ENCODE peak calls at places on chromosome 4, in six cellular contexts. J is epithelial cell of esophagus, M is NB4, A is ovary, C is Panc1, P is cardiac muscle cell. L is an unnamed sample.

GRCh38 chr4:113979157-113979972 is at the start of gene ARSJ:
- DNase-seq in P (peak), M (no peak), J (peak), C (no peak), A (peak), L (peak)

GRCh38 chr4:186920486-186920885 is 196.8 kb upstream of the FAT1 start:
- DNase-seq in P (no peak), C (no peak), A (no peak), J (peak), M (no peak), L (no peak)

GRCh38 chr4:92529510-92529909 is 225.7 kb downstream of the GRID2 start:
- DNase-seq in M (no peak), J (no peak), C (no peak), A (no peak), P (no peak), L (no peak)

GRCh38 chr4:1321946-1322650 is 24.9 kb upstream of the UVSSA start:
- DNase-seq in M (no peak), P (no peak), A (no peak), C (no peak), J (no peak), L (no peak)

GRCh38 chr4:180028682-180029081 is 2214.5 kb upstream of the TENM3 start:
- DNase-seq in C (no peak), M (peak), J (peak), A (no peak), P (peak), L (no peak)

GRCh38 chr4:55363618-55364420 is 17.8 kb downstream of the SRD5A3 start:
- DNase-seq in A (no peak), M (no peak), J (peak), P (no peak), C (no peak), L (no peak)

GRCh38 chr4:13207224-13207623 is 276.9 kb downstream of the RAB28 start:
- DNase-seq in C (no peak), P (no peak), A (no peak), M (no peak), J (no peak), L (no peak)

GRCh38 chr4:97917115-97917514 is 226.2 kb downstream of the STPG2 start:
- DNase-seq in C (no peak), M (no peak), A (no peak), P (no peak), J (no peak), L (no peak)

GRCh38 chr4:42302348-42302747 is 94.9 kb upstream of the SHISA3 start:
- DNase-seq in A (no peak), P (peak), J (peak), M (peak), C (no peak), L (no peak)

GRCh38 chr4:98166025-98166730 is 22.9 kb upstream of the STPG2 start:
- DNase-seq in A (no peak), C (no peak), M (no peak), P (no peak), J (peak), L (peak)

GRCh38 chr4:10017037-10017893 is 4.0 kb downstream of the SLC2A9 start:
- DNase-seq in M (no peak), J (no peak), A (no peak), C (no peak), P (no peak), L (no peak)

GRCh38 chr4:137587796-137588195 is 55.5 kb upstream of the PCDH18 start:
- DNase-seq in A (no peak), M (no peak), J (no peak), C (no peak), P (no peak), L (no peak)

GRCh38 chr4:48329976-48330375 is 11.4 kb upstream of the SLAIN2 start:
- DNase-seq in M (no peak), J (peak), A (no peak), P (no peak), C (no peak), L (peak)

GRCh38 chr4:74772106-74772505 is 22.2 kb downstream of the BTC start:
- DNase-seq in P (no peak), M (no peak), C (no peak), A (no peak), J (peak), L (no peak)

GRCh38 chr4:25108556-25108955 is 51.7 kb downstream of the SEPSECS start:
- DNase-seq in J (no peak), C (no peak), A (no peak), P (no peak), M (no peak), L (no peak)

GRCh38 chr4:146235654-146236570 is 21.6 kb downstream of the REELD1 start:
- DNase-seq in P (no peak), J (no peak), C (no peak), A (no peak), M (peak), L (no peak)

GRCh38 chr4:76950846-76951321 is 1.3 kb downstream of the SEPTIN11 start:
- DNase-seq in A (no peak), C (no peak), P (peak), M (peak), J (peak), L (no peak)

GRCh38 chr4:52841707-52842456 is 20.2 kb upstream of the RASL11B start:
- DNase-seq in A (peak), C (no peak), M (no peak), P (no peak), J (no peak), L (no peak)

GRCh38 chr4:13454786-13455185 is 29.4 kb downstream of the RAB28 start:
- DNase-seq in A (no peak), P (no peak), J (no peak), M (no peak), C (no peak), L (no peak)

GRCh38 chr4:87375719-87376291 is 15.2 kb downstream of the HSD17B11 start:
- DNase-seq in J (peak), C (no peak), M (peak), A (peak), P (peak), L (peak)

GRCh38 chr4:105352826-105353225 is 121.0 kb downstream of the PPA2 start:
- DNase-seq in J (no peak), A (no peak), P (no peak), C (no peak), M (peak), L (no peak)

GRCh38 chr4:184335520-184335919 is 117.8 kb upstream of the ENPP6 start:
- DNase-seq in A (no peak), P (no peak), C (no peak), M (no peak), J (no peak), L (no peak)

GRCh38 chr4:185457136-185457535 is 14.4 kb downstream of the CCDC110 start:
- DNase-seq in C (no peak), P (peak), J (no peak), A (no peak), M (no peak), L (no peak)

GRCh38 chr4:13611283-13611842 is 16.2 kb downstream of the BOD1L1 start:
- DNase-seq in A (no peak), M (no peak), C (no peak), J (peak), P (no peak), L (no peak)

GRCh38 chr4:77360451-77360850 is 203.4 kb downstream of the CCNG2 start:
- DNase-seq in P (no peak), A (no peak), J (peak), M (no peak), C (no peak), L (no peak)

GRCh38 chr4:64399313-64400109 is 9.7 kb downstream of the TECRL start:
- DNase-seq in M (no peak), C (no peak), P (no peak), J (no peak), A (no peak), L (no peak)

GRCh38 chr4:137065306-137065705 is 467.0 kb downstream of the PCDH18 start:
- DNase-seq in A (no peak), J (peak), C (no peak), P (no peak), M (no peak), L (peak)

GRCh38 chr4:111406036-111406435 is 739.2 kb upstream of the FAM241A start:
- DNase-seq in C (no peak), M (no peak), A (no peak), P (no peak), J (no peak), L (no peak)

GRCh38 chr4:47786958-47787370 is 50.9 kb downstream of the CORIN start:
- DNase-seq in A (no peak), P (no peak), J (no peak), M (peak), C (no peak), L (no peak)

GRCh38 chr4:151400343-151400742 is 8.6 kb upstream of the FHIP1A start:
- DNase-seq in A (no peak), C (no peak), P (no peak), J (no peak), M (no peak), L (no peak)

GRCh38 chr4:105613326-105613725 is 60.9 kb downstream of the ARHGEF38 start:
- DNase-seq in A (no peak), C (no peak), P (no peak), J (peak), M (no peak), L (no peak)

GRCh38 chr4:12889054-12889453 is 595.1 kb downstream of the RAB28 start:
- DNase-seq in A (no peak), J (peak), M (no peak), P (no peak), C (no peak), L (no peak)

GRCh38 chr4:25172964-25173917 is 13.0 kb upstream of the SEPSECS start:
- DNase-seq in J (peak), C (peak), P (no peak), A (peak), M (peak), L (peak)

GRCh38 chr4:184196730-184197355 is 20.8 kb downstream of the ENPP6 start:
- DNase-seq in A (no peak), P (no peak), C (no peak), M (no peak), J (peak), L (no peak)

GRCh38 chr4:39354178-39354503 is 12.0 kb downstream of the RFC1 start:
- DNase-seq in J (no peak), C (no peak), P (no peak), A (no peak), M (no peak), L (no peak)

GRCh38 chr4:116636917-116637316 is 448.5 kb downstream of the TRAM1L1 start:
- DNase-seq in M (peak), A (no peak), J (no peak), C (no peak), P (no peak), L (no peak)

GRCh38 chr4:125547842-125548241 is 233.1 kb downstream of the FAT4 start:
- DNase-seq in M (no peak), P (no peak), A (no peak), J (no peak), C (no peak), L (no peak)

GRCh38 chr4:102640669-102641068 is 120.1 kb downstream of the MANBA start:
- DNase-seq in A (no peak), J (peak), P (no peak), M (no peak), C (no peak), L (peak)

GRCh38 chr4:169900241-169900845 is 125.9 kb downstream of the MFAP3L start:
- DNase-seq in J (no peak), C (no peak), P (no peak), M (no peak), A (no peak), L (no peak)

GRCh38 chr4:169902658-169903345 is 123.4 kb downstream of the MFAP3L start:
- DNase-seq in J (no peak), M (no peak), P (no peak), C (no peak), A (no peak), L (no peak)

GRCh38 chr4:169899295-169899694 is 126.9 kb downstream of the MFAP3L start:
- DNase-seq in A (no peak), C (no peak), M (no peak), J (peak), P (no peak), L (peak)

GRCh38 chr4:169898095-169898494 is 128.1 kb downstream of the MFAP3L start:
- DNase-seq in J (no peak), P (no peak), A (no peak), M (no peak), C (no peak), L (no peak)
- TF ChIP-seq CTCF in J (no peak), P (no peak), A (no peak), M (no peak), C (no peak), L (no peak)

GRCh38 chr4:23888421-23889319 is 1.2 kb downstream of the PPARGC1A start:
- DNase-seq in P (peak), M (no peak), C (no peak), A (no peak), J (peak), L (no peak)

GRCh38 chr4:23887989-23888388 is 1.9 kb downstream of the PPARGC1A start:
- DNase-seq in J (no peak), M (no peak), A (no peak), C (no peak), P (no peak), L (no peak)

GRCh38 chr4:23890369-23891063 is 669 bp upstream of the PPARGC1A start:
- DNase-seq in A (no peak), P (peak), M (no peak), J (no peak), C (no peak), L (no peak)

GRCh38 chr4:23889814-23890269 is at the start of gene PPARGC1A:
- DNase-seq in M (peak), A (peak), P (peak), J (peak), C (no peak), L (no peak)

GRCh38 chr4:23889368-23889767 is 479 bp downstream of the PPARGC1A start:
- DNase-seq in P (no peak), A (no peak), J (no peak), M (no peak), C (no peak), L (no peak)
- H3K4me3 ChIP-seq in P (peak), A (peak), J (peak), M (no peak), C (peak), L (peak)

GRCh38 chr4:108172231-108172779 is 3.6 kb upstream of the LEF1 start:
- DNase-seq in C (no peak), J (no peak), A (no peak), P (peak), M (no peak), L (no peak)
- TF ChIP-seq CTCF in C (peak), J (no peak), A (no peak), P (no peak), M (no peak), L (no peak)

GRCh38 chr4:118955515-118955914 is 66.9 kb downstream of the SYNPO2 start:
- DNase-seq in A (no peak), P (no peak), M (no peak), J (no peak), C (no peak), L (no peak)
- H3K4me3 ChIP-seq in A (no peak), P (no peak), M (no peak), J (no peak), C (no peak), L (no peak)

DNA sequence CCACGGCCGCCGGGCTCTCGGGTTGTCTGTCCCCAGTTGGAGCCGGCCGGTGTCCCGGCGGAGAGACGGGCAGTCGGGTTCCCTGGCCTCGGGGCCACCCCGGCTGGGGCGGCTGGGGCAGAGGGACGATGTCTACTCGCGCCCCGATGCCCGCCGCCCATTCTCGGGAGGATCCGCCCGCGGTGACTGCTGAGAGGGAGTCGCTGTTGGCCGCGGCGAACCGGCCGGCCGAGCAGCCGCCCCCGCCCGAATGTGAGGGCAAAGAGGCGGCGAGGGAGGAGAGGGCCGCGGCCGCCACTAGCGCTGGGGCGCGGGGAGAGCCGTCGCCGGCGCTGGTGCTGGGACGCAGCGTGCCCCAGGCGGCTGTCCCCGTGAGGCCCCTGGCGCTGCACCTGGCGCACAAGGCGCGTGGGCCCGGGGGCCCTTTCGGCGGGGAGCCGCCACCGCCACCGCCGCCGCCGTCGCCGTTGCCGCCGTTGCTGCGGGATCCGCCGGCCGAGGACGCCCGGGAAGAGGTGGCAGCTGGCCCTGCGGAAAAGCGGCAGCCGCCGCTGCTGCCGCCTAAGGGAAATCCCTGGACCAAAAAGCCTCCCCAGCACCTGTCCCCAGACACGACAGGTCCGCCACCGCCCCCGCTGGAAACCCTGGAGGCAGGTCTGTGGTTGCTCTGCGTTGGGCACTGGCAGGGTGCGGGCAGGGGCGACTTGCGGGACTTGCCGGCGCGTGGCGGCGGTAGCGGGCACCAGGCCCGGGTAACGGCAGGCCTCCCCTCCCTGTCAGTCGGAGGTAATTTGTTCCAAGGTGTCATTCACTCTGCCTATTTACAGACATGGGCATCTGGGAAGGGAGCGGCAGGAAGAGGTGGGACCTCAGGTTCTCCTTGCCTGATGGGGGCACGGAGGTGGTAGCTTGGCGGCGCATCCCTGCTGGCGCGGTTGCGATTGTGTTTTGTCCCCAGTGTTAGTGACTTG is 739 bp downstream of the LARP1B start:
- DNase-seq in P (peak), A (peak), C (no peak), J (peak), M (peak), L (no peak)
- TF ChIP-seq CTCF in P (no peak), A (no peak), C (peak), J (no peak), M (peak), L (peak)

GRCh38 chr4:73740353-73740778 is at the start of gene CXCL8:
- DNase-seq in M (peak), C (peak), J (peak), A (peak), P (no peak), L (peak)

GRCh38 chr4:73743825-73744602 is 3.6 kb downstream of the CXCL8 start:
- DNase-seq in A (no peak), C (no peak), M (no peak), P (no peak), J (no peak), L (no peak)

GRCh38 chr4:73742776-73743175 is 2.4 kb downstream of the CXCL8 start:
- DNase-seq in J (no peak), M (no peak), A (no peak), C (no peak), P (no peak), L (no peak)

DNA sequence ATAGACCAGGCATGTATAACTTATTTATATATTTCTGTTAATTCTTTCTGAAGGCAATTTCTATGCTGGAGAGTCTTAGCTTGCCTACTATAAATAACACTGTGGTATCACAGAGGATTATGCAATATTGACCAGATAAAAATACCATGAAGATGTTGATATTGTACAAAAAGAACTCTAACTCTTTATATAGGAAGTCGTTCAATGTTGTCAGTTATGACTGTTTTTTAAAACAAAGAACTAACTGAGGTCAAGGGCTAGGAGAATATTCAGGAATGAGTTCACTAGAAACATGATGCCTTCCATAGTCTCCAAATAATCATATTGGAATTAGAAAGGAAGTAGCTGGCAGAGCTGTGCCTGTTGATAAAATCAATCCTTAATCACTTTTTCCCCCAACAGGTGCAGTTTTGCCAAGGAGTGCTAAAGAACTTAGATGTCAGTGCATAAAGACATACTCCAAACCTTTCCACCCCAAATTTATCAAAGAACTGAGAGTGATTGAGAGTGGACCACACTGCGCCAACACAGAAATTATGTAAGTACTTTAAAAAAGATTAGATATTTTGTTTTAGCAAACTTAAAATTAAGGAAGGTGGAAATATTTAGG is 876 bp downstream of the CXCL8 start:
- DNase-seq in A (no peak), M (peak), C (no peak), P (no peak), J (no peak), L (no peak)
- H3K4me3 ChIP-seq in A (no peak), M (peak), C (no peak), P (no peak), J (no peak), L (no peak)

GRCh38 chr4:8071741-8072140 is 86.9 kb downstream of the ABLIM2 start:
- DNase-seq in A (no peak), C (no peak), J (no peak), M (no peak), P (no peak), L (no peak)
- TF ChIP-seq CTCF in A (no peak), C (no peak), J (no peak), M (no peak), P (no peak), L (no peak)

GRCh38 chr4:142556613-142557012 is 289.5 kb downstream of the INPP4B start:
- DNase-seq in P (no peak), J (no peak), M (no peak), A (no peak), C (no peak), L (no peak)

GRCh38 chr4:142558851-142559250 is 287.2 kb downstream of the INPP4B start:
- DNase-seq in A (no peak), C (no peak), J (no peak), P (peak), M (no peak), L (no peak)

GRCh38 chr4:142556048-142556447 is 290.1 kb downstream of the INPP4B start:
- DNase-seq in J (peak), A (no peak), P (no peak), C (no peak), M (no peak), L (no peak)

GRCh38 chr4:142559986-142560385 is 286.1 kb downstream of the INPP4B start:
- DNase-seq in J (no peak), A (no peak), M (no peak), C (no peak), P (no peak), L (no peak)

GRCh38 chr4:142557220-142557801 is 288.8 kb downstream of the INPP4B start:
- DNase-seq in C (no peak), A (no peak), J (no peak), M (no peak), P (no peak), L (no peak)
- H3K4me3 ChIP-seq in C (no peak), A (no peak), J (no peak), M (no peak), P (no peak), L (no peak)